ENCODE peak calls at places on chromosomes 1 and 21, in five cellular contexts. One of them, this sample, is unnamed.

GRCh38 chr1:239386453-239387303 is at the start of gene CHRM3:
- DNase-seq in CD8-positive, alpha-beta T cell: no peak
- DNase-seq in upper lobe of right lung: peak; percentile 89
- DNase-seq in sigmoid colon: peak; percentile 90
- DNase-seq in tibial artery: peak; percentile 20
- DNase-seq in this sample: no peak

GRCh38 chr21:16323586-16323985 is 593.8 kb downstream of the USP25 start:
- DNase-seq in sigmoid colon: no peak
- DNase-seq in tibial artery: no peak
- DNase-seq in upper lobe of right lung: no peak
- DNase-seq in CD8-positive, alpha-beta T cell: no peak
- DNase-seq in this sample: no peak

GRCh38 chr1:156342556-156342955 is 4.2 kb downstream of the TSACC start:
- DNase-seq in sigmoid colon: no peak
- DNase-seq in CD8-positive, alpha-beta T cell: no peak
- DNase-seq in upper lobe of right lung: no peak
- DNase-seq in tibial artery: no peak
- DNase-seq in this sample: no peak

GRCh38 chr21:31557956-31558838 is 101.3 kb upstream of the SOD1 start:
- DNase-seq in tibial artery: no peak
- DNase-seq in CD8-positive, alpha-beta T cell: peak; percentile 20
- DNase-seq in sigmoid colon: no peak
- DNase-seq in upper lobe of right lung: peak; percentile 58
- DNase-seq in this sample: no peak

GRCh38 chr1:1217621-1218523 is 3.9 kb upstream of the TNFRSF4 start:
- DNase-seq in sigmoid colon: no peak
- DNase-seq in upper lobe of right lung: no peak
- DNase-seq in tibial artery: no peak
- DNase-seq in CD8-positive, alpha-beta T cell: no peak
- DNase-seq in this sample: no peak

GRCh38 chr1:53076721-53077598 is 14.9 kb downstream of the PODN start:
- DNase-seq in tibial artery: no peak
- DNase-seq in upper lobe of right lung: peak; percentile 54
- DNase-seq in CD8-positive, alpha-beta T cell: no peak
- DNase-seq in sigmoid colon: peak; percentile 63
- DNase-seq in this sample: peak; percentile 48

GRCh38 chr1:159925713-159926066 is 383 bp upstream of the TAGLN2 start:
- DNase-seq in upper lobe of right lung: no peak
- DNase-seq in sigmoid colon: peak; percentile 80
- DNase-seq in tibial artery: peak; percentile 43
- DNase-seq in CD8-positive, alpha-beta T cell: no peak
- DNase-seq in this sample: no peak

GRCh38 chr1:224503161-224504118 is 68.8 kb upstream of the WDR26 start:
- DNase-seq in tibial artery: peak; percentile 93
- DNase-seq in sigmoid colon: peak; percentile 93
- DNase-seq in CD8-positive, alpha-beta T cell: no peak
- DNase-seq in upper lobe of right lung: peak; percentile 90
- DNase-seq in this sample: peak; percentile 88

GRCh38 chr1:211548321-211549091 is 30.5 kb downstream of the SLC30A1 start:
- DNase-seq in CD8-positive, alpha-beta T cell: no peak
- DNase-seq in upper lobe of right lung: no peak
- DNase-seq in tibial artery: peak; percentile 16
- DNase-seq in sigmoid colon: peak; percentile 46
- DNase-seq in this sample: no peak

GRCh38 chr1:2816786-2817185 is 15.3 kb upstream of the TTC34 start:
- DNase-seq in tibial artery: no peak
- DNase-seq in sigmoid colon: no peak
- DNase-seq in upper lobe of right lung: no peak
- DNase-seq in CD8-positive, alpha-beta T cell: no peak
- DNase-seq in this sample: no peak

GRCh38 chr1:113390871-113391642 is 742 bp downstream of the MAGI3 start:
- DNase-seq in upper lobe of right lung: peak; percentile 77
- DNase-seq in sigmoid colon: peak; percentile 80
- DNase-seq in tibial artery: peak; percentile 41
- DNase-seq in CD8-positive, alpha-beta T cell: peak; percentile 19
- DNase-seq in this sample: peak; percentile 58

GRCh38 chr1:204115128-204115527 is 36.7 kb downstream of the ETNK2 start:
- DNase-seq in upper lobe of right lung: no peak
- DNase-seq in sigmoid colon: no peak
- DNase-seq in CD8-positive, alpha-beta T cell: no peak
- DNase-seq in tibial artery: no peak
- DNase-seq in this sample: no peak

GRCh38 chr1:25430666-25431494 is at the start of gene MACO1:
- DNase-seq in upper lobe of right lung: peak; percentile 97
- DNase-seq in sigmoid colon: peak; percentile 98
- DNase-seq in CD8-positive, alpha-beta T cell: peak; percentile 97
- DNase-seq in tibial artery: peak; percentile 95
- DNase-seq in this sample: peak; percentile 89

GRCh38 chr1:106290805-106291537 is 765.5 kb upstream of the PRMT6 start:
- DNase-seq in tibial artery: no peak
- DNase-seq in CD8-positive, alpha-beta T cell: no peak
- DNase-seq in upper lobe of right lung: no peak
- DNase-seq in sigmoid colon: no peak
- DNase-seq in this sample: no peak

GRCh38 chr1:243428617-243429342 is 172.9 kb downstream of the SDCCAG8 start:
- DNase-seq in CD8-positive, alpha-beta T cell: no peak
- DNase-seq in upper lobe of right lung: no peak
- DNase-seq in sigmoid colon: no peak
- DNase-seq in tibial artery: no peak
- DNase-seq in this sample: no peak

GRCh38 chr1:219085988-219086387 is 87.7 kb upstream of the LYPLAL1 start:
- DNase-seq in upper lobe of right lung: no peak
- DNase-seq in tibial artery: no peak
- DNase-seq in sigmoid colon: no peak
- DNase-seq in CD8-positive, alpha-beta T cell: no peak
- DNase-seq in this sample: no peak

GRCh38 chr1:100657876-100658715 is 61.4 kb upstream of the VCAM1 start:
- DNase-seq in sigmoid colon: no peak
- DNase-seq in tibial artery: no peak
- DNase-seq in upper lobe of right lung: no peak
- DNase-seq in CD8-positive, alpha-beta T cell: no peak
- DNase-seq in this sample: no peak

GRCh38 chr1:240193699-240194098 is 102.0 kb downstream of the FMN2 start:
- DNase-seq in sigmoid colon: no peak
- DNase-seq in upper lobe of right lung: no peak
- DNase-seq in CD8-positive, alpha-beta T cell: no peak
- DNase-seq in tibial artery: no peak
- DNase-seq in this sample: no peak

GRCh38 chr1:207282496-207283380 is 38.7 kb upstream of the CD55 start:
- DNase-seq in tibial artery: no peak
- DNase-seq in sigmoid colon: no peak
- DNase-seq in CD8-positive, alpha-beta T cell: no peak
- DNase-seq in upper lobe of right lung: no peak
- DNase-seq in this sample: no peak

GRCh38 chr1:58794585-58794984 is 10.7 kb upstream of the JUN start:
- DNase-seq in sigmoid colon: no peak
- DNase-seq in CD8-positive, alpha-beta T cell: no peak
- DNase-seq in tibial artery: no peak
- DNase-seq in upper lobe of right lung: no peak
- DNase-seq in this sample: no peak

GRCh38 chr1:189962171-189962570 is 515.5 kb downstream of the BRINP3 start:
- DNase-seq in sigmoid colon: no peak
- DNase-seq in tibial artery: no peak
- DNase-seq in CD8-positive, alpha-beta T cell: no peak
- DNase-seq in upper lobe of right lung: no peak
- DNase-seq in this sample: no peak

GRCh38 chr1:11168731-11169130 is 20.4 kb upstream of the ANGPTL7 start:
- DNase-seq in upper lobe of right lung: no peak
- DNase-seq in CD8-positive, alpha-beta T cell: no peak
- DNase-seq in tibial artery: no peak
- DNase-seq in sigmoid colon: no peak
- DNase-seq in this sample: no peak

GRCh38 chr1:116205941-116206679 is 94.9 kb downstream of the MAB21L3 start:
- DNase-seq in CD8-positive, alpha-beta T cell: no peak
- DNase-seq in tibial artery: no peak
- DNase-seq in sigmoid colon: no peak
- DNase-seq in upper lobe of right lung: no peak
- DNase-seq in this sample: no peak

GRCh38 chr21:41670056-41670805 is 96.6 kb downstream of the RIPK4 start:
- DNase-seq in sigmoid colon: peak; percentile 41
- DNase-seq in CD8-positive, alpha-beta T cell: no peak
- DNase-seq in upper lobe of right lung: peak; percentile 60
- DNase-seq in tibial artery: no peak
- DNase-seq in this sample: no peak

GRCh38 chr1:107443027-107443426 is 302.2 kb downstream of the NTNG1 start:
- DNase-seq in sigmoid colon: no peak
- DNase-seq in upper lobe of right lung: no peak
- DNase-seq in tibial artery: no peak
- DNase-seq in CD8-positive, alpha-beta T cell: no peak
- DNase-seq in this sample: no peak

GRCh38 chr1:213519098-213519497 is 468.1 kb downstream of the RPS6KC1 start:
- DNase-seq in CD8-positive, alpha-beta T cell: no peak
- DNase-seq in sigmoid colon: no peak
- DNase-seq in tibial artery: no peak
- DNase-seq in upper lobe of right lung: no peak
- DNase-seq in this sample: no peak

GRCh38 chr1:111948209-111949131 is 41.0 kb downstream of the KCND3 start:
- DNase-seq in upper lobe of right lung: peak; percentile 54
- DNase-seq in tibial artery: no peak
- DNase-seq in CD8-positive, alpha-beta T cell: no peak
- DNase-seq in sigmoid colon: peak; percentile 86
- DNase-seq in this sample: no peak

GRCh38 chr1:185537601-185538000 is 196.6 kb upstream of the HMCN1 start:
- DNase-seq in sigmoid colon: no peak
- DNase-seq in tibial artery: no peak
- DNase-seq in CD8-positive, alpha-beta T cell: no peak
- DNase-seq in upper lobe of right lung: no peak
- DNase-seq in this sample: no peak

DNA sequence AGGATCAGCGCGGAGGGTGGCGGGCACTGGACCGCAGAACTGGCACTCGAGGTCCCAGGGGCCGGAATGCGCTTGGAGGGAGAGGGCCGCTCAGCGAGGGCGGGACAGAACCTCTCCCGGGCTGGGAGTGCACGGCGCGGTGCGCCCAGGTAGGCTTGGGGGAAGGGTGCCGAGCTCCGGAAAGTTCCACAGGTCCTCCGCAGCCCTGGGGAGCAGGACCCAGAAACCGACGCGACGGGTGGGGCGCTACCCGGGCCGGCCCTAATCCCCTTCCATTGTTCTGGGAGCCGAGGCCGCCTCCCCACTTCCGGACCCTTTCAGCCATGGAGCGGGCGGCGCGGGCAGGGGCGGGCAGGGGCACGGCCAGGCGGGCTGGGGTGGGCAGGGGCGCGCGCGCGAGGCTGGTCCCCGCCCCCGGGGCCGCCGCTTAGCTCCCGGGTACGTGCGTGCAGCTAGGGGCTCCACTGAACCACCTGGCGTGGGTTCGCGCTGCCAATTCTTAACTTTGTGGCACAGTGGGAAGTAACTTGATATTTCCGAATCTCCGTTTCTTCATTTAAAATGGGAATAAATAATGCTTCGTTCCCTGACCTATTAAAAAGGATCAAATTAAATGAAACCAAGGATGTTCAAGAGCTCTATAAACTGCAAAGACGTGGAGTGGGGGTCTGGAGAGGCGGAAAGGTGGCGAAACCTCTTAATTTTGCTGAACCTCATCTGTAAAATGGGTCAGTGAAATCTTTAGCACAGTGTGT is 20.7 kb downstream of the LGR6 start:
- DNase-seq in tibial artery: no peak
- DNase-seq in CD8-positive, alpha-beta T cell: no peak
- DNase-seq in upper lobe of right lung: no peak
- DNase-seq in sigmoid colon: no peak
- DNase-seq in this sample: no peak
- H3K27me3 ChIP-seq in tibial artery: no peaks in the 10 kb centered on the region
- H3K27me3 ChIP-seq in CD8-positive, alpha-beta T cell: peaks cover 7% of the 10 kb centered on the region
- H3K27me3 ChIP-seq in upper lobe of right lung: peaks cover 24% of the 10 kb centered on the region
- H3K27me3 ChIP-seq in sigmoid colon: peaks cover 27% of the 10 kb centered on the region
- H3K27me3 ChIP-seq in this sample: no peaks in the 10 kb centered on the region

DNA sequence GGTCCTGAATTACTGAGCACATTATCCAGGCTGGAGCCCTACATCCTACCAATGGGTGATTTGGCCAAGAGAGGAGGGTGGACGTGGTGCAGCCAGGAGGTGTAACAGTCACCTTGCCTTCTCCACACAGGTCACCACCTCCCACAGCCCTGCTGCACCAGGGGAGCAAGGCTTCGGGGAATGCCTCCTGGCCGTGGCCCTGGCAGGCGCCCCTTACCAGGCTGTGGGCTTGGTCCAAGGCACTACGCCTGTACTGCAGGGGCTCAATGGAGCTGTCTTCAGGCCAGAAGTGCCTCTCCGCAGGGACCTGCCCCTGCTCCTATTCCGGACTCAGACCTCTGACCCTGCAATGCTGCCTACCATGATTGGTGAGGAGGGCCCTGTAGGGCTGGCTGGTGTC is 26.0 kb downstream of the HMGCS2 start:
- DNase-seq in tibial artery: no peak
- DNase-seq in upper lobe of right lung: no peak
- DNase-seq in sigmoid colon: no peak
- DNase-seq in CD8-positive, alpha-beta T cell: no peak
- DNase-seq in this sample: no peak
- H3K36me3 ChIP-seq in tibial artery: no peaks in the 10 kb centered on the region
- H3K36me3 ChIP-seq in upper lobe of right lung: no peaks in the 10 kb centered on the region
- H3K36me3 ChIP-seq in sigmoid colon: no peaks in the 10 kb centered on the region
- H3K36me3 ChIP-seq in CD8-positive, alpha-beta T cell: no peaks in the 10 kb centered on the region
- H3K36me3 ChIP-seq in this sample: peaks cover 54% of the 10 kb centered on the region

DNA sequence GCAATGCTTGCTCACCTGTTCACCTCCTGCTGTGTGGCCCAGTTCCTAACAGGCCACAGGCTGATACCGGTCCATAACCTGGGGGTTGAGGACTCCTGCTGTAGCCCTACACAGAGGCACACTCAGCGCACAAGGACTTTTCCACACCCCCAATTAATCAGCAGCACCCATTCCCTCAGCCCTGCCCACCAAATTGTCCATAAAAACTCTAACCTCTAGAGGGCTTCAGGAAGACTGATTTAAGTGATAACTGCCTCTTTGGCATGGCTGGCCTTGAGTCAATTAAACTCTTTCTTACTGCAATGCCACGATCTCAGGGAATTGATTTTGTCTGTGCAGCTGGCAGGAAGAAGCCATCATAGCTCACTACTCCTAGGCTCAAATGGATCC is 71.3 kb upstream of the MUTYH start:
- DNase-seq in upper lobe of right lung: no peak
- DNase-seq in CD8-positive, alpha-beta T cell: no peak
- DNase-seq in tibial artery: no peak
- DNase-seq in sigmoid colon: no peak
- DNase-seq in this sample: no peak
- H3K27ac ChIP-seq in upper lobe of right lung: no peak overlapping the region
- H3K27ac ChIP-seq in CD8-positive, alpha-beta T cell: no peak overlapping the region
- H3K27ac ChIP-seq in tibial artery: no peak overlapping the region
- H3K27ac ChIP-seq in sigmoid colon: no peak overlapping the region
- H3K27ac ChIP-seq in this sample: no peak overlapping the region

GRCh38 chr1:246809473-246809872 is 85.3 kb downstream of the SCCPDH start:
- DNase-seq in CD8-positive, alpha-beta T cell: no peak
- DNase-seq in tibial artery: no peak
- DNase-seq in sigmoid colon: no peak
- DNase-seq in upper lobe of right lung: no peak
- DNase-seq in this sample: no peak

GRCh38 chr1:246811985-246812384 is 87.8 kb downstream of the SCCPDH start:
- DNase-seq in upper lobe of right lung: no peak
- DNase-seq in CD8-positive, alpha-beta T cell: no peak
- DNase-seq in tibial artery: no peak
- DNase-seq in sigmoid colon: no peak
- DNase-seq in this sample: no peak

GRCh38 chr1:246815693-246816270 is 91.6 kb downstream of the SCCPDH start:
- DNase-seq in CD8-positive, alpha-beta T cell: no peak
- DNase-seq in sigmoid colon: no peak
- DNase-seq in tibial artery: no peak
- DNase-seq in upper lobe of right lung: no peak
- DNase-seq in this sample: no peak

GRCh38 chr1:246820666-246821065 is 96.5 kb downstream of the SCCPDH start:
- DNase-seq in sigmoid colon: no peak
- DNase-seq in CD8-positive, alpha-beta T cell: no peak
- DNase-seq in upper lobe of right lung: no peak
- DNase-seq in tibial artery: no peak
- DNase-seq in this sample: no peak

GRCh38 chr1:246814890-246815289 is 90.7 kb downstream of the SCCPDH start:
- DNase-seq in tibial artery: no peak
- DNase-seq in CD8-positive, alpha-beta T cell: no peak
- DNase-seq in sigmoid colon: no peak
- DNase-seq in upper lobe of right lung: no peak
- DNase-seq in this sample: no peak
- H3K27me3 ChIP-seq in tibial artery: no peaks in the 10 kb centered on the region
- H3K27me3 ChIP-seq in CD8-positive, alpha-beta T cell: no peaks in the 10 kb centered on the region
- H3K27me3 ChIP-seq in sigmoid colon: no peaks in the 10 kb centered on the region
- H3K27me3 ChIP-seq in upper lobe of right lung: no peaks in the 10 kb centered on the region
- H3K27me3 ChIP-seq in this sample: no peaks in the 10 kb centered on the region